ENCODE peak calls at places on chromosomes 4 and X, in eight cellular contexts. I is right atrium auricular region; F is foreskin fibroblast; M is AG10803; W is sigmoid colon; O is CD8-positive, alpha-beta T cell; X is BE2C; J is astrocyte of the spinal cord. Y is an unnamed sample.
A peak's percentile ranks its signal among the peaks of the same experiment; 100 is the strongest.

GRCh38 chr4:7756561-7757355 is 182.9 kb downstream of the AFAP1 start:
- DNase-seq in I (no peak), F (no peak), M (no peak), W (no peak), O (no peak), X (no peak), J (peak; percentile 17), Y (no peak)

GRCh38 chr4:155371432-155372043 is 5.2 kb downstream of the MAP9 start:
- DNase-seq in I (no peak), F (peak; percentile 32), M (peak; percentile 30), W (no peak), O (no peak), X (no peak), J (peak; percentile 37), Y (no peak)

GRCh38 chr4:102629686-102630085 is 128.5 kb downstream of the NFKB1 start:
- DNase-seq in I (no peak), F (no peak), M (no peak), W (no peak), O (no peak), X (no peak), J (no peak), Y (no peak)

GRCh38 chr4:38869511-38869910 is 1.9 kb downstream of the FAM114A1 start:
- DNase-seq in I (no peak), F (peak; percentile 61), M (peak; percentile 48), W (no peak), O (no peak), X (no peak), J (no peak), Y (no peak)

GRCh38 chrX:107562482-107562881 is 65.8 kb upstream of the PRPS1 start:
- DNase-seq in I (no peak), F (peak; percentile 73), M (peak; percentile 87), W (no peak), O (no peak), X (no peak), J (peak; percentile 76), Y (no peak)

GRCh38 chr4:37685726-37686372 is 327 bp downstream of the RELL1 start:
- DNase-seq in I (no peak), F (peak; percentile 71), M (peak; percentile 43), W (peak; percentile 82), O (peak; percentile 68), X (peak; percentile 56), J (peak; percentile 37), Y (no peak)

GRCh38 chr4:105184316-105184988 is 37.8 kb downstream of the TET2 start:
- DNase-seq in I (no peak), F (no peak), M (no peak), W (no peak), O (no peak), X (no peak), J (peak; percentile 55), Y (no peak)

GRCh38 chr4:69126030-69126429 is 29.8 kb downstream of the UGT2B7 start:
- DNase-seq in I (no peak), F (no peak), M (no peak), W (no peak), O (no peak), X (no peak), J (no peak), Y (no peak)

GRCh38 chr4:123922847-123923246 is 526.3 kb downstream of the SPRY1 start:
- DNase-seq in I (no peak), F (peak; percentile 39), M (peak; percentile 24), W (no peak), O (no peak), X (no peak), J (no peak), Y (no peak)

GRCh38 chr4:100168521-100168920 is 21.7 kb downstream of the DDIT4L start:
- DNase-seq in I (no peak), F (peak; percentile 22), M (peak; percentile 68), W (no peak), O (no peak), X (no peak), J (no peak), Y (no peak)

GRCh38 chr4:9988349-9988748 is 32.9 kb downstream of the SLC2A9 start:
- DNase-seq in I (peak; percentile 49), F (no peak), M (no peak), W (no peak), O (no peak), X (no peak), J (no peak), Y (no peak)

GRCh38 chrX:153610834-153611209 is 11.9 kb upstream of the CCNQ start:
- DNase-seq in I (no peak), F (no peak), M (no peak), W (no peak), O (no peak), X (no peak), J (no peak), Y (no peak)

GRCh38 chr4:107913283-107913899 is 18.0 kb upstream of the CYP2U1 start:
- DNase-seq in I (no peak), F (peak; percentile 86), M (peak; percentile 75), W (no peak), O (no peak), X (peak; percentile 42), J (peak; percentile 70), Y (peak; percentile 43)

GRCh38 chr4:107148922-107149321 is 112.8 kb upstream of the DKK2 start:
- DNase-seq in I (no peak), F (peak; percentile 21), M (no peak), W (no peak), O (no peak), X (no peak), J (peak; percentile 61), Y (no peak)

GRCh38 chr4:148866666-148867065 is 424.5 kb upstream of the NR3C2 start:
- DNase-seq in I (no peak), F (no peak), M (no peak), W (no peak), O (no peak), X (no peak), J (no peak), Y (no peak)

GRCh38 chr4:151687021-151687640 is 73.7 kb downstream of the GATB start:
- DNase-seq in I (no peak), F (no peak), M (peak; percentile 22), W (no peak), O (no peak), X (no peak), J (no peak), Y (no peak)

GRCh38 chr4:145939856-145940255 is 1.2 kb upstream of the ZNF827 start:
- DNase-seq in I (no peak), F (peak; percentile 48), M (no peak), W (no peak), O (no peak), X (no peak), J (peak; percentile 67), Y (no peak)

GRCh38 chrX:115324194-115324593 is 34.7 kb downstream of the LUZP4 start:
- DNase-seq in I (no peak), F (peak; percentile 36), M (peak; percentile 25), W (no peak), O (no peak), X (no peak), J (peak; percentile 26), Y (no peak)

GRCh38 chr4:132910226-132910748 is 238.8 kb upstream of the PCDH10 start:
- DNase-seq in I (no peak), F (no peak), M (no peak), W (no peak), O (no peak), X (no peak), J (no peak), Y (no peak)

GRCh38 chr4:104451573-104451972 is 43.1 kb downstream of the CXXC4 start:
- DNase-seq in I (no peak), F (no peak), M (no peak), W (no peak), O (no peak), X (no peak), J (peak; percentile 34), Y (no peak)

GRCh38 chr4:8402640-8403039 is 37.9 kb downstream of the ACOX3 start:
- DNase-seq in I (no peak), F (no peak), M (no peak), W (no peak), O (no peak), X (no peak), J (no peak), Y (no peak)

DNA sequence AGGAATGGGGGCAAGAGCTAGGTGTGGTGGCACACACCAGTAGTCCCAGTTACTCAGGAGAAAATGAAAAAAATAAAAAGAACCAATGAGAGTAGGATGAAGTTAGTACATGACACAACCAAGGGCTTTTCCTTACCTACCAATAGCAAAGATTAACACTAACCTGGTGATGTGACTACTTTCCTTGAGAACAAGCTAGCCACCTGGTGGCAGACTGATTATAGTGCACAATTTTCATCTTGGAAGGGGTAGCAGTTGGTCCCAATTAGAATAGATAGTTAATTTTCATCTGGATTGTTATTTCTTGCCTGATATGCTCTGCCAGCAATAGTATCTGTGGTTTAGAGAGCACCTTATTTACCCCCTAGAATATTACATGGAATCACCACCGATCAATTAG is 1216.8 kb upstream of the PABPC4L start:
- DNase-seq in I (no peak), F (no peak), M (no peak), W (no peak), O (no peak), X (peak; percentile 18), J (no peak), Y (no peak)
- TF ChIP-seq CTCF in I (no peak), F (peak; percentile 20), M (no peak), W (no peak), O (no peak), X (peak; percentile 60), J (peak; percentile 44), Y (peak; percentile 52)

GRCh38 chr4:138802499-138802898 is 213.1 kb upstream of the NOCT start:
- DNase-seq in I (no peak), F (peak; percentile 15), M (no peak), W (no peak), O (no peak), X (no peak), J (no peak), Y (no peak)
- TF ChIP-seq CTCF in I (no peak), F (no peak), M (no peak), W (no peak), O (no peak), X (no peak), J (no peak), Y (no peak)

GRCh38 chrX:12949927-12950656 is 24.8 kb upstream of the TMSB4X start:
- DNase-seq in I (peak; percentile 93), F (peak; percentile 91), M (peak; percentile 92), W (peak; percentile 94), O (peak; percentile 85), X (no peak), J (peak; percentile 84), Y (no peak)

GRCh38 chrX:12953420-12953819 is 21.5 kb upstream of the TMSB4X start:
- DNase-seq in I (no peak), F (no peak), M (no peak), W (no peak), O (peak; percentile 53), X (no peak), J (no peak), Y (no peak)

GRCh38 chrX:12951590-12951965 is 23.3 kb upstream of the TMSB4X start:
- DNase-seq in I (no peak), F (no peak), M (no peak), W (no peak), O (no peak), X (no peak), J (no peak), Y (no peak)

GRCh38 chrX:12949205-12949926 is 25.5 kb upstream of the TMSB4X start:
- DNase-seq in I (no peak), F (peak; percentile 44), M (peak; percentile 86), W (no peak), O (no peak), X (no peak), J (no peak), Y (no peak)

GRCh38 chrX:12950851-12951589 is 23.9 kb upstream of the TMSB4X start:
- DNase-seq in I (no peak), F (no peak), M (no peak), W (no peak), O (peak; percentile 82), X (peak; percentile 53), J (no peak), Y (peak; percentile 40)
- TF ChIP-seq CTCF in I (peak; percentile 53), F (no peak), M (no peak), W (no peak), O (peak; percentile 28), X (peak; percentile 63), J (peak; percentile 10), Y (peak; percentile 46)

GRCh38 chr4:13860126-13860525 is 232.6 kb upstream of the BOD1L1 start:
- DNase-seq in I (no peak), F (peak; percentile 20), M (peak; percentile 3), W (no peak), O (no peak), X (no peak), J (no peak), Y (no peak)
- TF ChIP-seq CTCF in I (peak; percentile 47), F (peak; percentile 4), M (no peak), W (no peak), O (no peak), X (no peak), J (peak; percentile 13), Y (peak; percentile 16)